ENCODE peak calls at places on chromosomes 5 and 9, in six cellular contexts. A, B, T, U, M and W are unnamed samples.

GRCh38 chr9:22079873-22080341 is 70.8 kb upstream of the CDKN2B start:
- DNase-seq in A (peak; percentile 48), B (no peak), T (no peak), U (no peak), M (no peak), W (no peak)

GRCh38 chr9:129610473-129611301 is 10.2 kb downstream of the C9orf50 start:
- DNase-seq in A (peak; percentile 70), B (no peak), T (peak; percentile 95), U (peak; percentile 65), M (peak; percentile 81), W (peak; percentile 88)

GRCh38 chr5:162299793-162300192 is 232.2 kb downstream of the GABRG2 start:
- DNase-seq in A (no peak), B (no peak), T (no peak), U (no peak), M (no peak), W (no peak)

GRCh38 chr5:134083517-134083916 is 31.0 kb upstream of the TCF7 start:
- DNase-seq in A (peak; percentile 43), B (no peak), T (no peak), U (no peak), M (peak; percentile 18), W (no peak)

GRCh38 chr9:112494153-112494552 is 7.5 kb downstream of the KIAA1958 start:
- DNase-seq in A (no peak), B (no peak), T (no peak), U (no peak), M (no peak), W (no peak)

GRCh38 chr9:136104488-136104800 is 9.4 kb upstream of the NACC2 start:
- DNase-seq in A (no peak), B (no peak), T (no peak), U (no peak), M (no peak), W (no peak)

GRCh38 chr9:23849379-23849778 is 23.3 kb upstream of the ELAVL2 start:
- DNase-seq in A (no peak), B (no peak), T (no peak), U (no peak), M (no peak), W (no peak)

GRCh38 chr5:96125335-96125891 is 163.8 kb upstream of the ELL2 start:
- DNase-seq in A (peak; percentile 38), B (no peak), T (no peak), U (no peak), M (no peak), W (peak; percentile 16)

GRCh38 chr5:131999991-132000490 is 11.4 kb downstream of the ACSL6 start:
- DNase-seq in A (no peak), B (peak; percentile 22), T (no peak), U (no peak), M (no peak), W (no peak)

GRCh38 chr5:179974946-179975712 is 67.4 kb upstream of the TBC1D9B start:
- DNase-seq in A (peak; percentile 21), B (no peak), T (no peak), U (no peak), M (peak; percentile 30), W (peak; percentile 73)

GRCh38 chr9:6766606-6767005 is 8.8 kb downstream of the KDM4C start:
- DNase-seq in A (no peak), B (no peak), T (no peak), U (no peak), M (no peak), W (no peak)

GRCh38 chr9:76562511-76562911 is 103.5 kb downstream of the GCNT1 start:
- DNase-seq in A (peak; percentile 73), B (no peak), T (no peak), U (no peak), M (no peak), W (no peak)

GRCh38 chr9:97710356-97711222 is 13.4 kb upstream of the XPA start:
- DNase-seq in A (peak; percentile 76), B (no peak), T (peak; percentile 58), U (peak; percentile 25), M (peak; percentile 27), W (peak; percentile 83)

GRCh38 chr5:144092510-144092909 is 77.9 kb downstream of the YIPF5 start:
- DNase-seq in A (no peak), B (no peak), T (no peak), U (no peak), M (no peak), W (no peak)

GRCh38 chr5:16127865-16128544 is 51.6 kb downstream of the MARCHF11 start:
- DNase-seq in A (no peak), B (no peak), T (no peak), U (no peak), M (no peak), W (no peak)

GRCh38 chr9:88013607-88014006 is 39.3 kb upstream of the CDK20 start:
- DNase-seq in A (no peak), B (no peak), T (no peak), U (no peak), M (no peak), W (no peak)

GRCh38 chr9:6632516-6633328 is 12.8 kb downstream of the GLDC start:
- DNase-seq in A (no peak), B (no peak), T (no peak), U (no peak), M (no peak), W (no peak)

GRCh38 chr5:172029876-172030275 is 23.4 kb upstream of the FBXW11 start:
- DNase-seq in A (no peak), B (no peak), T (no peak), U (no peak), M (no peak), W (no peak)

GRCh38 chr9:69034071-69034470 is 1.5 kb upstream of the FXN start:
- DNase-seq in A (no peak), B (no peak), T (no peak), U (no peak), M (no peak), W (no peak)

GRCh38 chr9:9998491-9999287 is 614.1 kb downstream of the PTPRD start:
- DNase-seq in A (no peak), B (no peak), T (no peak), U (no peak), M (no peak), W (peak; percentile 68)

GRCh38 chr5:59582746-59583145 is 310.8 kb downstream of the PDE4D start:
- DNase-seq in A (no peak), B (no peak), T (no peak), U (no peak), M (no peak), W (no peak)

GRCh38 chr9:135473972-135474543 is 5.5 kb upstream of the PPP1R26 start:
- DNase-seq in A (no peak), B (no peak), T (no peak), U (no peak), M (no peak), W (no peak)